ENCODE peak calls at places on chromosomes 11 and 22, in five cellular contexts. Y is kidney; W is heart left ventricle; D is right lobe of liver; I is naive thymus-derived CD4-positive, alpha-beta T cell. G is an unnamed sample.

GRCh38 chr11:27076121-27076589 is 35.5 kb downstream of the BBOX1 start:
- DNase-seq in Y (no peak), W (no peak), D (no peak), I (no peak), G (no peak)

GRCh38 chr11:20368441-20368840 is 4.9 kb downstream of the HTATIP2 start:
- DNase-seq in Y (no peak), W (no peak), D (no peak), I (no peak), G (no peak)

GRCh38 chr11:71342951-71343827 is 90.8 kb upstream of the SHANK2 start:
- DNase-seq in Y (peak; percentile 45), W (no peak), D (peak; percentile 63), I (no peak), G (no peak)

GRCh38 chr11:74133416-74133815 is 37.4 kb downstream of the C2CD3 start:
- DNase-seq in Y (no peak), W (no peak), D (no peak), I (no peak), G (no peak)

GRCh38 chr11:12963051-12963450 is 46.1 kb upstream of the RASSF10 start:
- DNase-seq in Y (no peak), W (no peak), D (no peak), I (no peak), G (no peak)

GRCh38 chr11:78203184-78203583 is 14.5 kb downstream of the USP35 start:
- DNase-seq in Y (no peak), W (no peak), D (no peak), I (peak; percentile 89), G (peak; percentile 65)

GRCh38 chr11:70733327-70734325 is 335.3 kb downstream of the CTTN start:
- DNase-seq in Y (peak; percentile 76), W (no peak), D (no peak), I (no peak), G (no peak)

GRCh38 chr11:92296138-92296515 is 71.5 kb downstream of the FAT3 start:
- DNase-seq in Y (no peak), W (no peak), D (no peak), I (no peak), G (no peak)

GRCh38 chr11:38718049-38718448 is 2120.0 kb upstream of the RAG2 start:
- DNase-seq in Y (no peak), W (no peak), D (no peak), I (no peak), G (no peak)

GRCh38 chr22:40418366-40419201 is 48.2 kb downstream of the SGSM3 start:
- DNase-seq in Y (peak; percentile 89), W (peak; percentile 38), D (no peak), I (no peak), G (no peak)

GRCh38 chr11:74770456-74770855 is 21.8 kb downstream of the RNF169 start:
- DNase-seq in Y (no peak), W (no peak), D (no peak), I (no peak), G (no peak)

GRCh38 chr11:57658023-57658361 is 430 bp downstream of the CLP1 start:
- DNase-seq in Y (no peak), W (no peak), D (no peak), I (no peak), G (no peak)

GRCh38 chr22:50301581-50301991 is 5.9 kb downstream of the PLXNB2 start:
- DNase-seq in Y (no peak), W (no peak), D (no peak), I (peak; percentile 4), G (no peak)

GRCh38 chr22:22920104-22920654 is 32.6 kb downstream of the IGLL5 start:
- DNase-seq in Y (no peak), W (no peak), D (no peak), I (no peak), G (no peak)

GRCh38 chr11:77467233-77467632 is 6.7 kb downstream of the PAK1 start:
- DNase-seq in Y (no peak), W (no peak), D (no peak), I (no peak), G (no peak)

GRCh38 chr11:111472228-111472627 is 40.0 kb downstream of the BTG4 start:
- DNase-seq in Y (no peak), W (no peak), D (no peak), I (no peak), G (no peak)

GRCh38 chr11:44467413-44467812 is 98.0 kb upstream of the CD82 start:
- DNase-seq in Y (no peak), W (no peak), D (no peak), I (no peak), G (no peak)

GRCh38 chr22:20777420-20778177 is 3.7 kb downstream of the SERPIND1 start:
- DNase-seq in Y (no peak), W (no peak), D (peak; percentile 72), I (no peak), G (no peak)

GRCh38 chr11:72135891-72136676 is 559 bp downstream of the FOLR3 start:
- DNase-seq in Y (no peak), W (no peak), D (peak; percentile 46), I (no peak), G (no peak)

GRCh38 chr11:3206922-3207204 is 11.8 kb downstream of the MRGPRG start:
- DNase-seq in Y (no peak), W (no peak), D (no peak), I (no peak), G (no peak)

GRCh38 chr11:34214961-34215805 is 109.8 kb downstream of the NAT10 start:
- DNase-seq in Y (no peak), W (no peak), D (no peak), I (no peak), G (no peak)

GRCh38 chr11:74418509-74418895 is 20.3 kb upstream of the PGM2L1 start:
- DNase-seq in Y (no peak), W (no peak), D (no peak), I (no peak), G (no peak)

GRCh38 chr11:114284021-114284420 is 12.2 kb upstream of the NNMT start:
- DNase-seq in Y (no peak), W (no peak), D (peak; percentile 81), I (no peak), G (no peak)

GRCh38 chr11:119175493-119176077 is 7.1 kb downstream of the NLRX1 start:
- DNase-seq in Y (no peak), W (no peak), D (no peak), I (no peak), G (no peak)

GRCh38 chr11:15937601-15938361 is 418.6 kb downstream of the SOX6 start:
- DNase-seq in Y (no peak), W (no peak), D (no peak), I (no peak), G (no peak)

GRCh38 chr22:49971232-49972162 is 10.9 kb downstream of the PIM3 start:
- DNase-seq in Y (peak; percentile 95), W (peak; percentile 77), D (peak; percentile 97), I (no peak), G (no peak)

GRCh38 chr22:27220349-27220748 is 563.0 kb downstream of the MIAT start:
- DNase-seq in Y (no peak), W (no peak), D (no peak), I (no peak), G (no peak)

GRCh38 chr22:27456696-27457503 is 344.7 kb downstream of the MN1 start:
- DNase-seq in Y (peak; percentile 4), W (no peak), D (no peak), I (no peak), G (no peak)

GRCh38 chr11:130121430-130121978 is 38.1 kb upstream of the ST14 start:
- DNase-seq in Y (no peak), W (no peak), D (no peak), I (no peak), G (no peak)

GRCh38 chr11:65432686-65433582 is 10.3 kb downstream of the NEAT1 start:
- DNase-seq in Y (no peak), W (no peak), D (no peak), I (peak; percentile 59), G (no peak)

GRCh38 chr11:86559311-86559945 is 113.0 kb downstream of the ME3 start:
- DNase-seq in Y (no peak), W (peak; percentile 48), D (no peak), I (no peak), G (no peak)

GRCh38 chr11:14357843-14358728 is 897 bp downstream of the RRAS2 start:
- DNase-seq in Y (peak; percentile 85), W (peak; percentile 50), D (peak; percentile 66), I (peak; percentile 25), G (peak; percentile 5)

GRCh38 chr22:32478994-32479393 is 4.4 kb downstream of the FBXO7 start:
- DNase-seq in Y (no peak), W (no peak), D (no peak), I (no peak), G (no peak)
- H3K4me1 ChIP-seq in Y (peaks cover 5% of the 10 kb centered on the region), W (peaks cover 59% of the 10 kb centered on the region), D (no peaks in the 10 kb centered on the region), I (peaks cover 22% of the 10 kb centered on the region), G (peaks cover 7% of the 10 kb centered on the region)

DNA sequence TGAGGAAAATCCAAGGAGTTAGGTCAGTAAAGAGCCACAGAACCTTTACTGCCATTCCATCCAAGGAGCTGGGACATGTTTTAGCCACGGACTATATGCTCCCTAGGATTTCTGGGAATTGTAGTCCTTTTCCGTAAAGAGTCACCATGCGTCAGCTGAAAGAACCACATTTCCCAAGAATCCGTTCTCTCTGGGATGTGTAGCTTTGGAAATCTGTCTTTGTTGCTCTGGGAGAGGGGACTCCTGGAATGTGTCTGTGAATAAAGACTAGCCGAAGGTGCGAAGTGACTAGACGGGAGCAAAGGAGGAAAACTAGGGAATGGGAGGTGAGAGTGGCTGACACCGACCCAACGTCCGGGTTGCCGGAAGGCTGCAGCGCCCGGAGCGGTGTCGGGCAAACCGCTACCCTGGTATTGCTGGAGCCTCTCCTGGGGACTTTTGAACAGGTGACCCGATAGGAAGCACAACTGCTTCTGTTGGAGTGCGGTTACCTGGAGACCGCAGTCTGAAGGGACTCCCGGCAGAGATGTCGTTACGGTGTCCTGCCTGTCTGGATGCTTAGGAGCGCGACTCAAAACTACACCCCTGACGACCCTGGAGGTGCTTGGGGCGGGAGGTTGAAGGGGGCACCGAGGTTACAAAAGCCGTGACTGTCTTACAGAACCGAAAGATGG is at the start of gene IFTAP:
- DNase-seq in Y (peak; percentile 72), W (peak; percentile 45), D (peak; percentile 67), I (peak; percentile 10), G (no peak)
- H3K27ac ChIP-seq in Y (no peak within 1 kb of the TSS), W (peak within 1 kb of the TSS; percentile 41), D (no peak within 1 kb of the TSS), I (no peak within 1 kb of the TSS), G (no peak within 1 kb of the TSS)

DNA sequence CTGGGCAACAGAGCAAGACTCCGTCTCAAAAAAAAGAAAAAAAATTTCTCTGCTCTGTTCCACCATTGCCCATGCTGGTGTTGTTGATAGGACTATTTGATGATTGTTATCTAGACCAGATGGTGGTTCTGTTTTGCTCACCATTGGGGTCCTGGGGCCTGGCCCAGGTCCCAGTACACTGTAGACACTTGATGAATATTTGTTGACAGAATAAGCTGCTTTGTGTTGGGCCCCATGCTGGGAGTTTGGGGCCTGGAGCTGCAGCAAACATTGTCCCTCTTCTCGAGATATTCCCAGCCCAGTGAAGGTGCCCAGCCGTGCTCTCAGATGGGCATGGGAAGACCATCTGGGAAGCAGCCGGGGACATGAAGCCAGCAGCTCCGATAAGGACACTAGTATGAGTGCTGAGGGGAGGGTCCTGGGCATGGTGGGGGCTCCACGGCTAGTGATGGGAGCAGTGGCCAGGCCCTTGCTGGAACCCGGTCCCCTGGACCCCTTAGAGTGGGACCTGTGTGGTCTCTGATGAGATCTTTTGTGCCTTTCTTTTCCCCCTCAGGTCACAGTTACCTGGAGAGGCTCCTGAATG is 13.6 kb downstream of the INCENP start:
- DNase-seq in Y (no peak), W (no peak), D (no peak), I (no peak), G (no peak)
- H3K9me3 ChIP-seq in Y (no peaks in the 10 kb centered on the region), W (no peaks in the 10 kb centered on the region), D (no peaks in the 10 kb centered on the region), I (no peaks in the 10 kb centered on the region), G (no peaks in the 10 kb centered on the region)

DNA sequence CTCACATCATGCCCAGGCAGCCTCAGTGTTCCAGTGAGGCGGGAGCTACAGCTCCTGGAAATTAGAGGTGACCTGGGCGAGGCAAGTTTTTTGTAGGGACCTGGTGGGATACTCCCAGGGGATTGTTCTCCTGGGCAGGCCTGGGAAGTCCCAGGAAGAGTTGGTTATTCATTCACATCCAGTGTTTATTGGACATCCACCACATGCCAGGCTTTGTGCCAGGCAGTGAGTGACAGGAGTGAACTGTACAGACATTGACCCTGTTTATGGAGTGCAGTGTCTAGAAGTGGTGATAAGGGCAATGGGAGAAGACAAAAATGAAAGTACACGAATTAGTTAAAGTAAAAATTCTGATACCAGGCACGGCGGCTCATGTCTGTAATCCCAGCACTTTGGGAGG is 29.4 kb downstream of the YWHAH start:
- DNase-seq in Y (no peak), W (peak; percentile 35), D (peak; percentile 91), I (no peak), G (no peak)
- H3K4me1 ChIP-seq in Y (peaks cover 7% of the 10 kb centered on the region), W (peaks cover 11% of the 10 kb centered on the region), D (no peaks in the 10 kb centered on the region), I (peaks cover 8% of the 10 kb centered on the region), G (peaks cover 8% of the 10 kb centered on the region)

G was measured in effector memory CD4-positive, alpha-beta T cell.